ENCODE peak calls at places on chromosomes 1 and 21, in seven cellular contexts. O is WERI-Rb-1, U is lower lobe of right lung, S is heart right ventricle, P is RWPE1, T is kidney, D is PC-9. A is an unnamed sample.

GRCh38 chr1:159214149-159214760 is 9.6 kb downstream of the ACKR1 start:
- DNase-seq in O (peak; percentile 52), U (no peak), S (peak; percentile 22), P (peak; percentile 62), T (no peak), D (peak; percentile 31), A (peak; percentile 75)

GRCh38 chr1:23424171-23424959 is at the start of gene TCEA3:
- DNase-seq in O (no peak), U (peak; percentile 66), S (peak; percentile 68), P (peak; percentile 25), T (no peak), D (no peak), A (no peak)

GRCh38 chr1:8472668-8473067 is 154.8 kb downstream of the SLC45A1 start:
- DNase-seq in O (no peak), U (no peak), S (no peak), P (no peak), T (no peak), D (no peak), A (no peak)

GRCh38 chr1:18513995-18514394 is 33.3 kb downstream of the KLHDC7A start:
- DNase-seq in O (no peak), U (no peak), S (no peak), P (no peak), T (no peak), D (no peak), A (no peak)

GRCh38 chr1:164563821-164564251 is 4.9 kb downstream of the PBX1 start:
- DNase-seq in O (no peak), U (no peak), S (no peak), P (no peak), T (no peak), D (no peak), A (peak; percentile 30)

GRCh38 chr1:161486806-161487482 is 18.3 kb upstream of the FCGR2A start:
- DNase-seq in O (peak; percentile 47), U (no peak), S (peak; percentile 45), P (peak; percentile 31), T (no peak), D (peak; percentile 24), A (peak; percentile 87)

GRCh38 chr1:217063065-217063908 is 340.1 kb upstream of the ESRRG start:
- DNase-seq in O (no peak), U (no peak), S (no peak), P (no peak), T (no peak), D (no peak), A (no peak)

GRCh38 chr1:207181838-207182237 is 77.8 kb downstream of the C4BPA start:
- DNase-seq in O (no peak), U (no peak), S (no peak), P (peak; percentile 22), T (no peak), D (no peak), A (peak; percentile 66)

GRCh38 chr1:36567601-36568341 is 85.1 kb upstream of the CSF3R start:
- DNase-seq in O (peak; percentile 97), U (peak; percentile 32), S (no peak), P (no peak), T (no peak), D (no peak), A (no peak)

GRCh38 chr1:2320760-2321159 is 70.6 kb downstream of the MORN1 start:
- DNase-seq in O (no peak), U (no peak), S (no peak), P (no peak), T (no peak), D (no peak), A (no peak)

GRCh38 chr1:111236806-111237205 is 9.3 kb downstream of the CHI3L2 start:
- DNase-seq in O (no peak), U (no peak), S (no peak), P (no peak), T (no peak), D (peak; percentile 38), A (no peak)

GRCh38 chr1:86778510-86779218 is 74.3 kb downstream of the SH3GLB1 start:
- DNase-seq in O (no peak), U (no peak), S (no peak), P (no peak), T (no peak), D (no peak), A (peak; percentile 27)

GRCh38 chr1:223358826-223359225 is 5.2 kb downstream of the SUSD4 start:
- DNase-seq in O (no peak), U (no peak), S (no peak), P (peak; percentile 25), T (no peak), D (no peak), A (peak; percentile 58)

GRCh38 chr1:176110203-176110602 is 96.9 kb downstream of the COP1 start:
- DNase-seq in O (no peak), U (no peak), S (no peak), P (no peak), T (no peak), D (no peak), A (no peak)

GRCh38 chr1:100358210-100358609 is 5.9 kb downstream of the CDC14A start:
- DNase-seq in O (no peak), U (no peak), S (no peak), P (no peak), T (no peak), D (no peak), A (peak; percentile 25)

GRCh38 chr1:177505905-177506590 is 335.3 kb downstream of the BRINP2 start:
- DNase-seq in O (no peak), U (no peak), S (no peak), P (peak; percentile 54), T (no peak), D (no peak), A (peak; percentile 91)

GRCh38 chr21:25845729-25846256 is 111.0 kb downstream of the GABPA start:
- DNase-seq in O (no peak), U (no peak), S (no peak), P (no peak), T (no peak), D (no peak), A (no peak)

GRCh38 chr1:6889875-6890480 is 104.7 kb downstream of the CAMTA1 start:
- DNase-seq in O (peak; percentile 58), U (peak; percentile 54), S (peak; percentile 40), P (peak; percentile 37), T (no peak), D (peak; percentile 31), A (peak; percentile 70)

GRCh38 chr1:36067871-36068270 is 16.0 kb upstream of the TEKT2 start:
- DNase-seq in O (no peak), U (no peak), S (no peak), P (no peak), T (no peak), D (no peak), A (no peak)

GRCh38 chr1:205037539-205037938 is 5.5 kb upstream of the CNTN2 start:
- DNase-seq in O (no peak), U (no peak), S (no peak), P (no peak), T (no peak), D (no peak), A (no peak)

GRCh38 chr1:47785118-47785517 is 212.1 kb downstream of the TRABD2B start:
- DNase-seq in O (no peak), U (no peak), S (no peak), P (no peak), T (no peak), D (no peak), A (no peak)

GRCh38 chr1:97243973-97244560 is 522.5 kb downstream of the PTBP2 start:
- DNase-seq in O (no peak), U (no peak), S (no peak), P (peak; percentile 4), T (no peak), D (no peak), A (peak; percentile 35)

GRCh38 chr21:36104306-36105300 is 30.3 kb upstream of the CBR3 start:
- DNase-seq in O (peak; percentile 77), U (peak; percentile 54), S (peak; percentile 21), P (no peak), T (peak; percentile 86), D (no peak), A (peak; percentile 40)

GRCh38 chr21:40732998-40733397 is 114.0 kb downstream of the DSCAM start:
- DNase-seq in O (no peak), U (no peak), S (no peak), P (no peak), T (no peak), D (no peak), A (no peak)

GRCh38 chr1:241624925-241625324 is 15.2 kb downstream of the CHML start:
- DNase-seq in O (no peak), U (no peak), S (no peak), P (no peak), T (no peak), D (no peak), A (no peak)

GRCh38 chr1:65958561-65959350 is 166.1 kb downstream of the PDE4B start:
- DNase-seq in O (no peak), U (peak; percentile 50), S (no peak), P (peak; percentile 32), T (no peak), D (no peak), A (peak; percentile 62)

GRCh38 chr1:168136709-168137514 is at the start of gene GPR161:
- DNase-seq in O (peak; percentile 42), U (peak; percentile 60), S (peak; percentile 43), P (no peak), T (peak; percentile 79), D (peak; percentile 43), A (peak; percentile 65)

GRCh38 chr1:23385119-23385621 is 15.5 kb upstream of the ZNF436 start:
- DNase-seq in O (no peak), U (no peak), S (no peak), P (no peak), T (no peak), D (no peak), A (no peak)

GRCh38 chr1:230215049-230215448 is 148.0 kb downstream of the GALNT2 start:
- DNase-seq in O (peak; percentile 41), U (no peak), S (peak; percentile 75), P (no peak), T (no peak), D (no peak), A (peak; percentile 22)
- TF ChIP-seq CTCF in O (peak; percentile 71), U (peak; percentile 57), S (peak; percentile 58), P (no peak), T (peak; percentile 43), D (no peak), A (peak; percentile 20)

GRCh38 chr21:29360799-29361765 is 62.4 kb downstream of the BACH1 start:
- DNase-seq in O (no peak), U (no peak), S (no peak), P (no peak), T (no peak), D (no peak), A (no peak)
- TF ChIP-seq CTCF in O (peak; percentile 59), U (no peak), S (no peak), P (no peak), T (peak; percentile 43), D (no peak), A (no peak)

GRCh38 chr1:244843148-244843978 is 7.9 kb downstream of the COX20 start:
- DNase-seq in O (no peak), U (no peak), S (no peak), P (no peak), T (no peak), D (no peak), A (no peak)
- TF ChIP-seq CTCF in O (no peak), U (no peak), S (no peak), P (no peak), T (no peak), D (no peak), A (no peak)

DNA sequence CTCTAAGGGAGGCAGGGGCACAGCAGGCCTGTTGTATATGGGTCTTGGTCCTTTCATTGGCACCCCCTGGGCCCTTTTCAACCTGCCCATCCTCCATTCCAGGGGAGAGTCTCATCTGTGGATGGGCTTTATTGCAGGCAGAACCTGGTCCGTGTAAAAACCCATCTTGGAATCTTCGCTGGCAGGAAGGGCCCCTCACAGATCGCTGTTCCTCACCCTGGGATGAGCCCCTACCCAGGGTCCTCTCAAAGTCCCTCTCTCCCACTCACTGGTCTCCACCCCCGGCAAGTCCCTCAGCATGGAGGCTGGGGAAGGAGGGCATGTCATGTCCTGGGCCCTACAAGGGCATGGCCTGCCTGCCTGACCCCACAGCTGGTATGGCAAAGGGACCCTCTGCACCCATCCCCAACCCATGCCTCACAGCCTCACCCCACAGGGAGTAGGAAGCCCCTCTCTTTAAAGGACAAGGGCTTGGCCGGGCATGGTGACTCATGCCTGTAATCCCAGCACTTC is 13.3 kb upstream of the CDA start:
- DNase-seq in O (no peak), U (no peak), S (no peak), P (no peak), T (no peak), D (no peak), A (no peak)
- TF ChIP-seq CTCF in O (no peak), U (no peak), S (peak; percentile 3), P (peak; percentile 0), T (no peak), D (no peak), A (no peak)